ENCODE peak calls at places on chromosome 21, in five cellular contexts. One of them, this sample, is unnamed.

GRCh38 chr21:44711327-44712202 is at the start of gene TSPEAR:
- DNase-seq in gastrocnemius medialis: no peak
- DNase-seq in upper lobe of right lung: peak; percentile 64
- DNase-seq in heart left ventricle: no peak
- DNase-seq in sigmoid colon: peak; percentile 54
- DNase-seq in this sample: peak; percentile 79

GRCh38 chr21:44866780-44867179 is 6.7 kb downstream of the PTTG1IP start:
- DNase-seq in gastrocnemius medialis: no peak
- DNase-seq in upper lobe of right lung: peak; percentile 27
- DNase-seq in heart left ventricle: no peak
- DNase-seq in sigmoid colon: no peak
- DNase-seq in this sample: peak; percentile 84

GRCh38 chr21:43206231-43207042 is 37.6 kb downstream of the CRYAA start:
- DNase-seq in gastrocnemius medialis: peak; percentile 7
- DNase-seq in upper lobe of right lung: peak; percentile 53
- DNase-seq in heart left ventricle: peak; percentile 14
- DNase-seq in sigmoid colon: peak; percentile 35
- DNase-seq in this sample: peak; percentile 21

GRCh38 chr21:15729674-15730483 is at the start of gene USP25:
- DNase-seq in gastrocnemius medialis: peak; percentile 93
- DNase-seq in upper lobe of right lung: peak; percentile 97
- DNase-seq in heart left ventricle: peak; percentile 94
- DNase-seq in sigmoid colon: peak; percentile 96
- DNase-seq in this sample: peak; percentile 98

GRCh38 chr21:46005481-46005881 is 23.9 kb downstream of the COL6A1 start:
- DNase-seq in gastrocnemius medialis: no peak
- DNase-seq in upper lobe of right lung: no peak
- DNase-seq in heart left ventricle: peak; percentile 17
- DNase-seq in sigmoid colon: peak; percentile 67
- DNase-seq in this sample: peak; percentile 80

GRCh38 chr21:25963186-25963585 is 207.4 kb downstream of the APP start:
- DNase-seq in gastrocnemius medialis: no peak
- DNase-seq in upper lobe of right lung: no peak
- DNase-seq in heart left ventricle: no peak
- DNase-seq in sigmoid colon: no peak
- DNase-seq in this sample: peak; percentile 72

GRCh38 chr21:14875704-14876364 is 189.0 kb downstream of the NRIP1 start:
- DNase-seq in gastrocnemius medialis: no peak
- DNase-seq in upper lobe of right lung: no peak
- DNase-seq in heart left ventricle: no peak
- DNase-seq in sigmoid colon: no peak
- DNase-seq in this sample: no peak

GRCh38 chr21:45573452-45574035 is 31.3 kb upstream of the SLC19A1 start:
- DNase-seq in gastrocnemius medialis: no peak
- DNase-seq in upper lobe of right lung: peak; percentile 45
- DNase-seq in heart left ventricle: no peak
- DNase-seq in sigmoid colon: peak; percentile 47
- DNase-seq in this sample: no peak

GRCh38 chr21:37153193-37153934 is 80.3 kb downstream of the TTC3 start:
- DNase-seq in gastrocnemius medialis: no peak
- DNase-seq in upper lobe of right lung: no peak
- DNase-seq in heart left ventricle: no peak
- DNase-seq in sigmoid colon: no peak
- DNase-seq in this sample: peak; percentile 48

GRCh38 chr21:42658320-42659105 is 5.1 kb downstream of the PDE9A start:
- DNase-seq in gastrocnemius medialis: no peak
- DNase-seq in upper lobe of right lung: no peak
- DNase-seq in heart left ventricle: no peak
- DNase-seq in sigmoid colon: no peak
- DNase-seq in this sample: peak; percentile 83

GRCh38 chr21:45894891-45895777 is 86.4 kb upstream of the COL6A1 start:
- DNase-seq in gastrocnemius medialis: no peak
- DNase-seq in upper lobe of right lung: no peak
- DNase-seq in heart left ventricle: no peak
- DNase-seq in sigmoid colon: no peak
- DNase-seq in this sample: no peak

DNA sequence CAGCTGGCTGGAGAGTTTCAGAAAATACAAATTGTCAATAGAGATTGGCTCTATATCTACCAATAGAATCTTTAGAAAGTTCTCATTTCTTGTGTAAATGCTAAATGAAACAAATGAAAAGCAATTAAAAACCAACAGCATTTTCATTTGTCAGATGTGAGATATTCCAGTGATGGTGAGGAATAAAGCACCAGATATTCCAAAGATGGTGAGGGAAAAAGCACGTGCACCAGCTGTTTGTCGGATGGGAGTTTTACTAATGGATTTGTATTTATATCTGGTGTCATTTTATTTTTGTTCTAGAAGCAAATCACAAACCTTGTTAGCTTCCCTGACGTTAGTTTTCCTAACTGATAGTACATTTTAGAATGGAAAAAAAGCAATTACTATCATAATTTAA is 188.8 kb downstream of the PCP4 start:
- DNase-seq in gastrocnemius medialis: no peak
- DNase-seq in upper lobe of right lung: no peak
- DNase-seq in heart left ventricle: no peak
- DNase-seq in sigmoid colon: no peak
- DNase-seq in this sample: no peak
- H3K9me3 ChIP-seq in gastrocnemius medialis: no peaks in the 10 kb centered on the region
- H3K9me3 ChIP-seq in upper lobe of right lung: no peaks in the 10 kb centered on the region
- H3K9me3 ChIP-seq in heart left ventricle: no peaks in the 10 kb centered on the region
- H3K9me3 ChIP-seq in sigmoid colon: no peaks in the 10 kb centered on the region
- H3K9me3 ChIP-seq in this sample: no peaks in the 10 kb centered on the region

GRCh38 chr21:33394260-33394659 is 9.0 kb upstream of the IFNGR2 start:
- DNase-seq in gastrocnemius medialis: peak; percentile 34
- DNase-seq in upper lobe of right lung: no peak
- DNase-seq in heart left ventricle: peak; percentile 36
- DNase-seq in sigmoid colon: peak; percentile 70
- DNase-seq in this sample: no peak
- H3K27ac ChIP-seq in gastrocnemius medialis: no peak overlapping the region
- H3K27ac ChIP-seq in upper lobe of right lung: no peak overlapping the region
- H3K27ac ChIP-seq in heart left ventricle: no peak overlapping the region
- H3K27ac ChIP-seq in sigmoid colon: no peak overlapping the region
- H3K27ac ChIP-seq in this sample: no peak overlapping the region

GRCh38 chr21:22728091-22728490 is 1729.9 kb downstream of the NCAM2 start:
- DNase-seq in gastrocnemius medialis: no peak
- DNase-seq in upper lobe of right lung: no peak
- DNase-seq in heart left ventricle: no peak
- DNase-seq in sigmoid colon: no peak
- DNase-seq in this sample: no peak

GRCh38 chr21:22725436-22725835 is 1727.2 kb downstream of the NCAM2 start:
- DNase-seq in gastrocnemius medialis: no peak
- DNase-seq in upper lobe of right lung: no peak
- DNase-seq in heart left ventricle: no peak
- DNase-seq in sigmoid colon: no peak
- DNase-seq in this sample: no peak
- H3K9me3 ChIP-seq in gastrocnemius medialis: no peaks in the 10 kb centered on the region
- H3K9me3 ChIP-seq in upper lobe of right lung: no peaks in the 10 kb centered on the region
- H3K9me3 ChIP-seq in heart left ventricle: peaks cover 22% of the 10 kb centered on the region
- H3K9me3 ChIP-seq in sigmoid colon: peaks cover 8% of the 10 kb centered on the region
- H3K9me3 ChIP-seq in this sample: peaks cover 8% of the 10 kb centered on the region

DNA sequence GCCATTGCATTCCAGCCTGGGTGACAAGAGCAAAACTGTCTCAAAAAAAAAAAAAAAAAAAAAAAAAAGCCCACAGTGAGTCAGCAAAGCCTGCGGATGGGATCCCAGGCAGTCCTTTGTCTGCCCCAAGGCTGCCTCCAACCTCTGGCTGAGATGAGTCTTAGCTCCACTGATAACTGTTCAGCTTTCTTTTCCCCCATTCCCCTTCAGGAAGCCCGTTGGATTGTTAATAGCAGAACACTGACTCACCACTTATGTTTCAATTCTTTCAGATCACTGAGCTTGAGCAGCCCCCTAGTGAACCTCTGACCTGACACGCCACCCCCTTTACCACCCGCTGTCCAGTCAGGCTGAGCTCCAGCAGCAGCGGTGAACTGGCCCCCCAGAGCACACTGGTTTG is 57.5 kb downstream of the ERG start:
- DNase-seq in gastrocnemius medialis: no peak
- DNase-seq in upper lobe of right lung: no peak
- DNase-seq in heart left ventricle: no peak
- DNase-seq in sigmoid colon: no peak
- DNase-seq in this sample: peak; percentile 92
- H3K27ac ChIP-seq in gastrocnemius medialis: no peak overlapping the region
- H3K27ac ChIP-seq in upper lobe of right lung: no peak overlapping the region
- H3K27ac ChIP-seq in heart left ventricle: no peak overlapping the region
- H3K27ac ChIP-seq in sigmoid colon: no peak overlapping the region
- H3K27ac ChIP-seq in this sample: peak overlapping the region; percentile 58

DNA sequence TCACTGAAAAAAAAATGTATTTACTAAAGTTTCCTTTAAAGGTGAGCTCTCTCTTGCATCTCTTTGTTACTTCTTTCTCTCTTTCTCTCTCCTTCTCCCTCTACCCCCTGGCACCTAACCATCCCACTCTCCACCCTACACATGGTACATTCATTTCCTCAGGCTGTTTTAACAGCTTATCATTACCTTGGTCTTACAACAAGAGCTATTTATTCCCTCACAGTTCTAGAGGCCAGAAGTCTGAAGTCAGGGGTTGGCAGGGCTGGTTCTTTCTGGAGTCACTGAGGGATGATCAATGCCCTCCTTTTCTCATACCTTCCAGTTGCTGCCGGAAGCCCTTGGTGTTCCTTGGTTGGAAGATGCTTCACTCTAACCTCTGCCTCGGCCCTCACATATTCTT is 91.1 kb upstream of the DSCAM start:
- DNase-seq in gastrocnemius medialis: no peak
- DNase-seq in upper lobe of right lung: no peak
- DNase-seq in heart left ventricle: no peak
- DNase-seq in sigmoid colon: no peak
- DNase-seq in this sample: no peak
- H3K9me3 ChIP-seq in gastrocnemius medialis: no peaks in the 10 kb centered on the region
- H3K9me3 ChIP-seq in upper lobe of right lung: no peaks in the 10 kb centered on the region
- H3K9me3 ChIP-seq in heart left ventricle: no peaks in the 10 kb centered on the region
- H3K9me3 ChIP-seq in sigmoid colon: no peaks in the 10 kb centered on the region
- H3K9me3 ChIP-seq in this sample: no peaks in the 10 kb centered on the region

GRCh38 chr21:35026153-35026499 is 23.0 kb downstream of the RUNX1 start:
- DNase-seq in gastrocnemius medialis: no peak
- DNase-seq in upper lobe of right lung: no peak
- DNase-seq in heart left ventricle: no peak
- DNase-seq in sigmoid colon: no peak
- DNase-seq in this sample: no peak

GRCh38 chr21:35026617-35027557 is 22.2 kb downstream of the RUNX1 start:
- DNase-seq in gastrocnemius medialis: no peak
- DNase-seq in upper lobe of right lung: peak; percentile 86
- DNase-seq in heart left ventricle: peak; percentile 64
- DNase-seq in sigmoid colon: peak; percentile 71
- DNase-seq in this sample: peak; percentile 69

GRCh38 chr21:35025206-35026152 is 23.6 kb downstream of the RUNX1 start:
- DNase-seq in gastrocnemius medialis: no peak
- DNase-seq in upper lobe of right lung: no peak
- DNase-seq in heart left ventricle: no peak
- DNase-seq in sigmoid colon: no peak
- DNase-seq in this sample: no peak

GRCh38 chr21:35027558-35028450 is 21.3 kb downstream of the RUNX1 start:
- DNase-seq in gastrocnemius medialis: no peak
- DNase-seq in upper lobe of right lung: no peak
- DNase-seq in heart left ventricle: no peak
- DNase-seq in sigmoid colon: no peak
- DNase-seq in this sample: no peak

DNA sequence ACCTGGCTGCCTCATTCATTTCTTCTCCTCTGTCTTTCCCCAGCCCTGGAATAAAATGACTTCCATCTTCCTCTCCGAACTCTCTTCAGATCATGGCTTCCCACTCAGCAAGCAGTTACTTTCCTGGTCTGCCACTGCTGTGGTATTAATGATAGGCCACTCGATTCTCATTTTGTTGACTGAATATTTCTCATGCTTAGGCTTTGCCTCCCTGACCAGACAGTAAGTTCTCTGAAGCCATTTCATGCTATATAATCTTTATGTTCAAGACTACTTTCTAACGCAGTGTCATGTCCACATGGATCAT is 20.7 kb downstream of the RUNX1 start:
- DNase-seq in gastrocnemius medialis: no peak
- DNase-seq in upper lobe of right lung: no peak
- DNase-seq in heart left ventricle: no peak
- DNase-seq in sigmoid colon: no peak
- DNase-seq in this sample: no peak
- H3K27ac ChIP-seq in gastrocnemius medialis: no peak overlapping the region
- H3K27ac ChIP-seq in upper lobe of right lung: no peak overlapping the region
- H3K27ac ChIP-seq in heart left ventricle: no peak overlapping the region
- H3K27ac ChIP-seq in sigmoid colon: no peak overlapping the region
- H3K27ac ChIP-seq in this sample: no peak overlapping the region

GRCh38 chr21:30695956-30696355 is 22.6 kb downstream of the KRTAP21-3 start:
- DNase-seq in gastrocnemius medialis: no peak
- DNase-seq in upper lobe of right lung: no peak
- DNase-seq in heart left ventricle: no peak
- DNase-seq in sigmoid colon: no peak
- DNase-seq in this sample: no peak
- H3K9me3 ChIP-seq in gastrocnemius medialis: no peaks in the 10 kb centered on the region
- H3K9me3 ChIP-seq in upper lobe of right lung: no peaks in the 10 kb centered on the region
- H3K9me3 ChIP-seq in heart left ventricle: peaks cover 21% of the 10 kb centered on the region
- H3K9me3 ChIP-seq in sigmoid colon: no peaks in the 10 kb centered on the region
- H3K9me3 ChIP-seq in this sample: no peaks in the 10 kb centered on the region

DNA sequence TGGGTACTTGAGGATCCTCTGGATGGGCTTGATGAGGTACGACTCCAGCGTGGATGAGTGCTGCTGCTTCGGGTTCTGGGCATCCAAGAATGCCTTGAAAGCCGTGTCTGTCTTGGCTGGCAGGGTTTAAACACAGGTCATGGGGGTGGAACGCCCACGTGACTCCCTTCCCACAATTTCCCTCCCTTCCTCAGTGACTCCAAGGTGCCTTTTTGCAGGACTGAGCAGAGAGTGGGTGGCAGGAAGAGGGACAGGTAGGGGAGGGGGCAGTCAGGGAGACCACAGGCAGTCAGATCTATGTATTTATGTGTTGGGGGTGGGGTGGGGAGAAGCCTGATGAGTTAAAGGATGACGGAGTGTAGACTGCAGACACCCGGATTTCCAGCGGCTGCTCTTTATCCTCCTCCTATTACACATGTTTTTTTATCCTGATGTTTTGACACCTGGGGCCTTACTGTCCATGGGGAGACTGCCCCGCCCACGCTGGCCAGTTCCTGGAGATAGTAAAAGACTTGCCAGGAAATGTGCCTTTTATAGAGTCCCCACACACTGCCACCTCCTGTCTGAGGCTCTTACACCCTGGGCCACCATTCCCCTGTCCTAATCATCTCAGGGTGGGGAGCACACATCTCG is 103.2 kb upstream of the KRTAP19-8 start:
- DNase-seq in gastrocnemius medialis: no peak
- DNase-seq in upper lobe of right lung: no peak
- DNase-seq in heart left ventricle: no peak
- DNase-seq in sigmoid colon: no peak
- DNase-seq in this sample: no peak
- H3K27ac ChIP-seq in gastrocnemius medialis: no peak overlapping the region
- H3K27ac ChIP-seq in upper lobe of right lung: no peak overlapping the region
- H3K27ac ChIP-seq in heart left ventricle: no peak overlapping the region
- H3K27ac ChIP-seq in sigmoid colon: peak overlapping the region; percentile 7
- H3K27ac ChIP-seq in this sample: no peak overlapping the region

GRCh38 chr21:28224191-28224755 is 768.4 kb downstream of the LTN1 start:
- DNase-seq in gastrocnemius medialis: no peak
- DNase-seq in upper lobe of right lung: no peak
- DNase-seq in heart left ventricle: no peak
- DNase-seq in sigmoid colon: no peak
- DNase-seq in this sample: no peak
- H3K9me3 ChIP-seq in gastrocnemius medialis: no peaks in the 10 kb centered on the region
- H3K9me3 ChIP-seq in upper lobe of right lung: no peaks in the 10 kb centered on the region
- H3K9me3 ChIP-seq in heart left ventricle: no peaks in the 10 kb centered on the region
- H3K9me3 ChIP-seq in sigmoid colon: no peaks in the 10 kb centered on the region
- H3K9me3 ChIP-seq in this sample: no peaks in the 10 kb centered on the region

DNA sequence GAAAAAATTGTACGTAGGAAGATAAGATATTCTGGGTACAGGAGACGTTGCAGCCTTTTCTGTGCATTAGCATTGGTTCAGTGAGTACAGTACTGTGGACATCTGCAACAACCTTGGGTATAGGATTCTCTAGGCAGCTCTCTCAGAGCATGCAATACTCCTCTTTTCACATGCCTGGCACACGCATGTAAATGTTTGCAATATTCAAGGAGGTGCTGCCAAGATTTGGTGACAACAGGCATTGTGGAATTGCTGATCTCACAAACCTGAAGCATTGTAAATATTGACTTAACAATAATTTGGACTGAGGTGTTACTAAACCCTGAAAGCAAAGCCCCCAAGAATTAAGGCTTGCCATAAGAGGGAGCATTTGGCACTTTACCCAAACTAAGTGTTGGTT is 126.8 kb downstream of the GRIK1 start:
- DNase-seq in gastrocnemius medialis: no peak
- DNase-seq in upper lobe of right lung: no peak
- DNase-seq in heart left ventricle: no peak
- DNase-seq in sigmoid colon: no peak
- DNase-seq in this sample: no peak
- H3K27ac ChIP-seq in gastrocnemius medialis: no peak overlapping the region
- H3K27ac ChIP-seq in upper lobe of right lung: no peak overlapping the region
- H3K27ac ChIP-seq in heart left ventricle: no peak overlapping the region
- H3K27ac ChIP-seq in sigmoid colon: no peak overlapping the region
- H3K27ac ChIP-seq in this sample: no peak overlapping the region